ENCODE peak calls at places on chromosomes 6 and 20, in ten cellular contexts. One of them, this sample, is unnamed.

GRCh38 chr6:72260489-72260888 is 361.4 kb upstream of the KCNQ5 start:
- DNase-seq in GM20000: no peak
- DNase-seq in astrocyte of the spinal cord: peak
- DNase-seq in B cell: no peak
- DNase-seq in activated CD8-positive, alpha-beta T cell treated with anti-CD3 and anti-CD28 coated beads for 36 hours: no peak
- DNase-seq in fibroblast of mammary gland: no peak
- DNase-seq in IMR-90: peak
- DNase-seq in CD4-positive, alpha-beta T cell: no peak
- DNase-seq in uterus: no peak
- DNase-seq in tibial nerve: no peak
- DNase-seq in this sample: no peak

GRCh38 chr6:144649085-144649484 is 363.9 kb downstream of the UTRN start:
- DNase-seq in GM20000: no peak
- DNase-seq in astrocyte of the spinal cord: no peak
- DNase-seq in B cell: no peak
- DNase-seq in activated CD8-positive, alpha-beta T cell treated with anti-CD3 and anti-CD28 coated beads for 36 hours: no peak
- DNase-seq in fibroblast of mammary gland: no peak
- DNase-seq in IMR-90: no peak
- DNase-seq in CD4-positive, alpha-beta T cell: no peak
- DNase-seq in uterus: no peak
- DNase-seq in tibial nerve: no peak
- DNase-seq in this sample: no peak

GRCh38 chr6:92688328-92688727 is 731.0 kb downstream of the EPHA7 start:
- DNase-seq in GM20000: no peak
- DNase-seq in astrocyte of the spinal cord: no peak
- DNase-seq in B cell: no peak
- DNase-seq in activated CD8-positive, alpha-beta T cell treated with anti-CD3 and anti-CD28 coated beads for 36 hours: no peak
- DNase-seq in fibroblast of mammary gland: no peak
- DNase-seq in IMR-90: no peak
- DNase-seq in CD4-positive, alpha-beta T cell: no peak
- DNase-seq in uterus: no peak
- DNase-seq in tibial nerve: no peak
- DNase-seq in this sample: no peak

GRCh38 chr20:40506567-40506966 is 182.5 kb downstream of the MAFB start:
- DNase-seq in GM20000: no peak
- DNase-seq in astrocyte of the spinal cord: peak
- DNase-seq in B cell: no peak
- DNase-seq in activated CD8-positive, alpha-beta T cell treated with anti-CD3 and anti-CD28 coated beads for 36 hours: peak
- DNase-seq in fibroblast of mammary gland: peak
- DNase-seq in IMR-90: peak
- DNase-seq in CD4-positive, alpha-beta T cell: no peak
- DNase-seq in uterus: peak
- DNase-seq in tibial nerve: peak
- DNase-seq in this sample: peak

GRCh38 chr6:34834789-34835518 is 43.1 kb downstream of the BLTP3A start:
- DNase-seq in GM20000: no peak
- DNase-seq in astrocyte of the spinal cord: no peak
- DNase-seq in B cell: no peak
- DNase-seq in activated CD8-positive, alpha-beta T cell treated with anti-CD3 and anti-CD28 coated beads for 36 hours: no peak
- DNase-seq in fibroblast of mammary gland: peak
- DNase-seq in IMR-90: peak
- DNase-seq in CD4-positive, alpha-beta T cell: no peak
- DNase-seq in uterus: no peak
- DNase-seq in tibial nerve: no peak
- DNase-seq in this sample: no peak

GRCh38 chr6:109660526-109660925 is 30.5 kb downstream of the AK9 start:
- DNase-seq in GM20000: no peak
- DNase-seq in astrocyte of the spinal cord: no peak
- DNase-seq in B cell: no peak
- DNase-seq in activated CD8-positive, alpha-beta T cell treated with anti-CD3 and anti-CD28 coated beads for 36 hours: peak
- DNase-seq in fibroblast of mammary gland: no peak
- DNase-seq in IMR-90: no peak
- DNase-seq in CD4-positive, alpha-beta T cell: no peak
- DNase-seq in uterus: no peak
- DNase-seq in tibial nerve: no peak
- DNase-seq in this sample: no peak

GRCh38 chr6:169237496-169238134 is 16.0 kb downstream of the THBS2 start:
- DNase-seq in GM20000: no peak
- DNase-seq in astrocyte of the spinal cord: no peak
- DNase-seq in B cell: no peak
- DNase-seq in activated CD8-positive, alpha-beta T cell treated with anti-CD3 and anti-CD28 coated beads for 36 hours: no peak
- DNase-seq in fibroblast of mammary gland: no peak
- DNase-seq in IMR-90: no peak
- DNase-seq in CD4-positive, alpha-beta T cell: no peak
- DNase-seq in uterus: no peak
- DNase-seq in tibial nerve: no peak
- DNase-seq in this sample: peak

GRCh38 chr6:52157301-52157930 is 28.8 kb upstream of the IL17A start:
- DNase-seq in GM20000: peak
- DNase-seq in astrocyte of the spinal cord: peak
- DNase-seq in B cell: no peak
- DNase-seq in activated CD8-positive, alpha-beta T cell treated with anti-CD3 and anti-CD28 coated beads for 36 hours: peak
- DNase-seq in fibroblast of mammary gland: peak
- DNase-seq in IMR-90: peak
- DNase-seq in CD4-positive, alpha-beta T cell: no peak
- DNase-seq in uterus: no peak
- DNase-seq in tibial nerve: no peak
- DNase-seq in this sample: no peak

GRCh38 chr20:17108896-17109295 is 117.9 kb upstream of the PCSK2 start:
- DNase-seq in GM20000: no peak
- DNase-seq in astrocyte of the spinal cord: no peak
- DNase-seq in B cell: no peak
- DNase-seq in activated CD8-positive, alpha-beta T cell treated with anti-CD3 and anti-CD28 coated beads for 36 hours: no peak
- DNase-seq in fibroblast of mammary gland: no peak
- DNase-seq in IMR-90: no peak
- DNase-seq in CD4-positive, alpha-beta T cell: no peak
- DNase-seq in uterus: no peak
- DNase-seq in tibial nerve: no peak
- DNase-seq in this sample: no peak

GRCh38 chr6:37205189-37205996 is 35.4 kb downstream of the PIM1 start:
- DNase-seq in GM20000: no peak
- DNase-seq in astrocyte of the spinal cord: no peak
- DNase-seq in B cell: no peak
- DNase-seq in activated CD8-positive, alpha-beta T cell treated with anti-CD3 and anti-CD28 coated beads for 36 hours: peak
- DNase-seq in fibroblast of mammary gland: no peak
- DNase-seq in IMR-90: no peak
- DNase-seq in CD4-positive, alpha-beta T cell: no peak
- DNase-seq in uterus: no peak
- DNase-seq in tibial nerve: no peak
- DNase-seq in this sample: no peak

GRCh38 chr6:160973856-160974255 is 17.7 kb upstream of the MAP3K4 start:
- DNase-seq in GM20000: no peak
- DNase-seq in astrocyte of the spinal cord: peak
- DNase-seq in B cell: no peak
- DNase-seq in activated CD8-positive, alpha-beta T cell treated with anti-CD3 and anti-CD28 coated beads for 36 hours: no peak
- DNase-seq in fibroblast of mammary gland: peak
- DNase-seq in IMR-90: peak
- DNase-seq in CD4-positive, alpha-beta T cell: no peak
- DNase-seq in uterus: no peak
- DNase-seq in tibial nerve: no peak
- DNase-seq in this sample: no peak

GRCh38 chr20:3173582-3174441 is 463 bp upstream of the LZTS3 start:
- DNase-seq in GM20000: peak
- DNase-seq in astrocyte of the spinal cord: peak
- DNase-seq in B cell: peak
- DNase-seq in activated CD8-positive, alpha-beta T cell treated with anti-CD3 and anti-CD28 coated beads for 36 hours: peak
- DNase-seq in fibroblast of mammary gland: peak
- DNase-seq in IMR-90: peak
- DNase-seq in CD4-positive, alpha-beta T cell: peak
- DNase-seq in uterus: peak
- DNase-seq in tibial nerve: peak
- DNase-seq in this sample: peak

DNA sequence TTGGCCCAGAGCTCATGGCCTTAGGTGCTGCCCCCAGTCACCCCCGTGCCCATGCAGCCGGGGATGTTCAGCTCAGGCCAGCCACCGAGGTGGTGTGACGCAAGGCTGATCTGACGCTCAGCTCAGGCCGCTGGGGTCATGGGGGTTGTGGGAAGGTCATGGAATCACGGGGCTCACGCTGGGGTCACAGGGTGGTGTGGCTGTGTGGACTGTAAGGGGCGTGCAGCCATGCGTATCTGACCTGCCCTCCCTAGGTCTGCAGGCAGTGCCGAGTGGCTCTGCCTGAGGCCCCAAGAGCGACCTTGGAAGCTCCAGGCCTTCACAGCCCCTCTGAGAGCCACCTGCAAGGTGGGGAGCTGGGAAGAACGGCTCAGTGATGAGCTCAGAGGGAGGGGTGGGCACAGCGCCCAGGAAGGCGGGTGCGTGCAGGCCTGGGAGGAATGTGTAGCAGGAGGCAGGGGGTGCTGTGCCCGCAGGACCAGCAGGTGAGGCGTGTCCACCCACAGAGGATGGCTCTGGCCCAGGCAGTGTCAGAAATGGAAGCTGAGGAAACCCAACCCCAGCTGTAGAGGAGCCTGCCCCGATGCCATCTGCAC is 27.8 kb downstream of the CHRNA4 start:
- DNase-seq in GM20000: no peak
- DNase-seq in astrocyte of the spinal cord: no peak
- DNase-seq in B cell: no peak
- DNase-seq in activated CD8-positive, alpha-beta T cell treated with anti-CD3 and anti-CD28 coated beads for 36 hours: no peak
- DNase-seq in fibroblast of mammary gland: no peak
- DNase-seq in IMR-90: no peak
- DNase-seq in CD4-positive, alpha-beta T cell: no peak
- DNase-seq in uterus: no peak
- DNase-seq in tibial nerve: no peak
- DNase-seq in this sample: no peak
- TF ChIP-seq CTCF in GM20000: no peak
- TF ChIP-seq CTCF in astrocyte of the spinal cord: no peak
- TF ChIP-seq CTCF in B cell: no peak
- TF ChIP-seq CTCF in activated CD8-positive, alpha-beta T cell treated with anti-CD3 and anti-CD28 coated beads for 36 hours: no peak
- TF ChIP-seq CTCF in fibroblast of mammary gland: no peak
- TF ChIP-seq CTCF in IMR-90: no peak
- TF ChIP-seq CTCF in CD4-positive, alpha-beta T cell: no peak
- TF ChIP-seq CTCF in uterus: no peak
- TF ChIP-seq CTCF in tibial nerve: no peak
- TF ChIP-seq CTCF in this sample: no peak

GRCh38 chr6:2947424-2947823 is 23.9 kb downstream of the SERPINB6 start:
- DNase-seq in GM20000: no peak
- DNase-seq in astrocyte of the spinal cord: no peak
- DNase-seq in B cell: no peak
- DNase-seq in activated CD8-positive, alpha-beta T cell treated with anti-CD3 and anti-CD28 coated beads for 36 hours: no peak
- DNase-seq in fibroblast of mammary gland: no peak
- DNase-seq in IMR-90: no peak
- DNase-seq in CD4-positive, alpha-beta T cell: no peak
- DNase-seq in uterus: no peak
- DNase-seq in tibial nerve: no peak
- DNase-seq in this sample: no peak
- TF ChIP-seq CTCF in GM20000: no peak
- TF ChIP-seq CTCF in astrocyte of the spinal cord: no peak
- TF ChIP-seq CTCF in B cell: no peak
- TF ChIP-seq CTCF in activated CD8-positive, alpha-beta T cell treated with anti-CD3 and anti-CD28 coated beads for 36 hours: no peak
- TF ChIP-seq CTCF in fibroblast of mammary gland: no peak
- TF ChIP-seq CTCF in IMR-90: no peak
- TF ChIP-seq CTCF in CD4-positive, alpha-beta T cell: no peak
- TF ChIP-seq CTCF in uterus: no peak
- TF ChIP-seq CTCF in tibial nerve: no peak
- TF ChIP-seq CTCF in this sample: no peak

GRCh38 chr6:143529095-143529494 is 17.6 kb upstream of the FUCA2 start:
- DNase-seq in GM20000: no peak
- DNase-seq in astrocyte of the spinal cord: no peak
- DNase-seq in B cell: no peak
- DNase-seq in activated CD8-positive, alpha-beta T cell treated with anti-CD3 and anti-CD28 coated beads for 36 hours: peak
- DNase-seq in fibroblast of mammary gland: no peak
- DNase-seq in IMR-90: no peak
- DNase-seq in CD4-positive, alpha-beta T cell: no peak
- DNase-seq in uterus: no peak
- DNase-seq in tibial nerve: no peak
- DNase-seq in this sample: no peak
- TF ChIP-seq CTCF in GM20000: no peak
- TF ChIP-seq CTCF in astrocyte of the spinal cord: peak
- TF ChIP-seq CTCF in B cell: no peak
- TF ChIP-seq CTCF in activated CD8-positive, alpha-beta T cell treated with anti-CD3 and anti-CD28 coated beads for 36 hours: peak
- TF ChIP-seq CTCF in fibroblast of mammary gland: peak
- TF ChIP-seq CTCF in IMR-90: no peak
- TF ChIP-seq CTCF in CD4-positive, alpha-beta T cell: peak
- TF ChIP-seq CTCF in uterus: no peak
- TF ChIP-seq CTCF in tibial nerve: no peak
- TF ChIP-seq CTCF in this sample: no peak

GRCh38 chr6:4956625-4957024 is 47.2 kb downstream of the RPP40 start:
- DNase-seq in GM20000: no peak
- DNase-seq in astrocyte of the spinal cord: no peak
- DNase-seq in B cell: no peak
- DNase-seq in activated CD8-positive, alpha-beta T cell treated with anti-CD3 and anti-CD28 coated beads for 36 hours: no peak
- DNase-seq in fibroblast of mammary gland: no peak
- DNase-seq in IMR-90: no peak
- DNase-seq in CD4-positive, alpha-beta T cell: no peak
- DNase-seq in uterus: no peak
- DNase-seq in tibial nerve: no peak
- DNase-seq in this sample: no peak

GRCh38 chr6:4961322-4962168 is 42.3 kb downstream of the RPP40 start:
- DNase-seq in GM20000: no peak
- DNase-seq in astrocyte of the spinal cord: no peak
- DNase-seq in B cell: no peak
- DNase-seq in activated CD8-positive, alpha-beta T cell treated with anti-CD3 and anti-CD28 coated beads for 36 hours: no peak
- DNase-seq in fibroblast of mammary gland: peak
- DNase-seq in IMR-90: peak
- DNase-seq in CD4-positive, alpha-beta T cell: no peak
- DNase-seq in uterus: no peak
- DNase-seq in tibial nerve: no peak
- DNase-seq in this sample: no peak

GRCh38 chr6:4953440-4953839 is 50.4 kb downstream of the RPP40 start:
- DNase-seq in GM20000: no peak
- DNase-seq in astrocyte of the spinal cord: no peak
- DNase-seq in B cell: no peak
- DNase-seq in activated CD8-positive, alpha-beta T cell treated with anti-CD3 and anti-CD28 coated beads for 36 hours: no peak
- DNase-seq in fibroblast of mammary gland: no peak
- DNase-seq in IMR-90: no peak
- DNase-seq in CD4-positive, alpha-beta T cell: no peak
- DNase-seq in uterus: no peak
- DNase-seq in tibial nerve: no peak
- DNase-seq in this sample: no peak

GRCh38 chr6:4958624-4959023 is 45.2 kb downstream of the RPP40 start:
- DNase-seq in GM20000: no peak
- DNase-seq in astrocyte of the spinal cord: no peak
- DNase-seq in B cell: no peak
- DNase-seq in activated CD8-positive, alpha-beta T cell treated with anti-CD3 and anti-CD28 coated beads for 36 hours: no peak
- DNase-seq in fibroblast of mammary gland: no peak
- DNase-seq in IMR-90: no peak
- DNase-seq in CD4-positive, alpha-beta T cell: no peak
- DNase-seq in uterus: no peak
- DNase-seq in tibial nerve: no peak
- DNase-seq in this sample: no peak

DNA sequence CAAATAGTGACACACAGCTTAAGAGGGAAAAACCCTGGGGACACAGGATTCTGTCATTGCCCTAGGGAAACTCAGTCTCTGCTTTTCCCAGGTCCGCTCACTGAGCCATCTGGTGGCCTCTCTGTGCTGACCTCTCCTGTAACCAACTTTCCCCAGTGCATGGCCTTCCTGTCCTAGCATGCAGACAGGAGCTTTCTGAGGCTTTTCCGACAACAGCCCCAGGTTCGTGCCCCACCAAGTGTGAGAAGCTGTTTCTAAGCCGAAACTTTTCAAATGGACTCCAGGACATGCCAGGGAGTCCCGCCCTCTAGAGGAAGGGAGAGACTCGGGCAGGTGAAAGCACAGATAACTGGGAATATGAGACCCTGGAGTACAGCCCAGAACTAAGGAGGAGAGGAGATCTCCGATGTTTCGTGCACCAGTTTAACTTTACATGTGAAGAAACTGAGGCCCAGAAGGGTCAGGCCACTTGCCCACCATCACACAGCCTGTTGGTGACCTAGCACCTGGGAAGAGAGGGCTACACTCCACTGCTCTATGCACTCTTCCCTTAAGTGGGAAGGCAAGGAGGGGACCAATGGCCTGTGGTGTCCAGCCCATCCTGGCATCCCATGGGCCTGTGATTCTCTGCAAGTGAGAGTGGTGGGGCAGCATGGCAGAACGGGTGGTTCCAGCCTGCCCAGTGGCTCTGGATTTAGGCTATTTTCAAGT is 46.2 kb downstream of the RPP40 start:
- DNase-seq in GM20000: no peak
- DNase-seq in astrocyte of the spinal cord: no peak
- DNase-seq in B cell: no peak
- DNase-seq in activated CD8-positive, alpha-beta T cell treated with anti-CD3 and anti-CD28 coated beads for 36 hours: no peak
- DNase-seq in fibroblast of mammary gland: peak
- DNase-seq in IMR-90: no peak
- DNase-seq in CD4-positive, alpha-beta T cell: no peak
- DNase-seq in uterus: no peak
- DNase-seq in tibial nerve: no peak
- DNase-seq in this sample: no peak
- TF ChIP-seq CTCF in GM20000: no peak
- TF ChIP-seq CTCF in astrocyte of the spinal cord: no peak
- TF ChIP-seq CTCF in B cell: no peak
- TF ChIP-seq CTCF in activated CD8-positive, alpha-beta T cell treated with anti-CD3 and anti-CD28 coated beads for 36 hours: no peak
- TF ChIP-seq CTCF in fibroblast of mammary gland: peak
- TF ChIP-seq CTCF in IMR-90: no peak
- TF ChIP-seq CTCF in CD4-positive, alpha-beta T cell: no peak
- TF ChIP-seq CTCF in uterus: peak
- TF ChIP-seq CTCF in tibial nerve: no peak
- TF ChIP-seq CTCF in this sample: no peak

This sample was measured in omental fat pad.